ENCODE peak calls at places on chromosomes 4 and X, in four cellular contexts. Q is gastrocnemius medialis, T is uterus, B is left ventricle myocardium inferior. Z is an unnamed sample. For H3K4me1, the result is how much of the 10 kb centered on the place peaks cover.

GRCh38 chrX:9539611-9540387 is 74.9 kb downstream of the TBL1X start:
- DNase-seq in Q (no peak), T (no peak), B (no peak), Z (no peak)

GRCh38 chr4:186326391-186326790 is 60.4 kb downstream of the F11 start:
- DNase-seq in Q (no peak), T (no peak), B (no peak), Z (no peak)

GRCh38 chr4:100317032-100317864 is 127.0 kb upstream of the DDIT4L start:
- DNase-seq in Q (no peak), T (no peak), B (no peak), Z (no peak)

GRCh38 chr4:8639777-8640720 is 47.5 kb downstream of the CPZ start:
- DNase-seq in Q (no peak), T (no peak), B (peak), Z (peak)

GRCh38 chr4:128782076-128782715 is 27.3 kb upstream of the JADE1 start:
- DNase-seq in Q (peak), T (peak), B (peak), Z (peak)

GRCh38 chr4:153790962-153791551 is 2.2 kb upstream of the SFRP2 start:
- DNase-seq in Q (no peak), T (no peak), B (no peak), Z (peak)

GRCh38 chr4:142331132-142331531 is 515.0 kb downstream of the INPP4B start:
- DNase-seq in Q (peak), T (peak), B (peak), Z (no peak)

GRCh38 chrX:91434351-91435168 is at the start of gene PABPC5:
- DNase-seq in Q (peak), T (peak), B (peak), Z (peak)

GRCh38 chr4:155473420-155474095 is 96.8 kb upstream of the MAP9 start:
- DNase-seq in Q (no peak), T (no peak), B (no peak), Z (no peak)

GRCh38 chr4:102500371-102501175 is 586 bp upstream of the NFKB1 start:
- DNase-seq in Q (peak), T (peak), B (peak), Z (peak)

GRCh38 chr4:151429957-151430548 is 21.1 kb downstream of the FHIP1A start:
- DNase-seq in Q (no peak), T (no peak), B (no peak), Z (no peak)

GRCh38 chr4:126395661-126396060 is 1080.9 kb downstream of the FAT4 start:
- DNase-seq in Q (no peak), T (no peak), B (no peak), Z (no peak)

GRCh38 chr4:151537726-151538125 is 128.8 kb downstream of the FHIP1A start:
- DNase-seq in Q (no peak), T (peak), B (no peak), Z (no peak)

GRCh38 chrX:155056877-155057792 is 13.8 kb downstream of the CMC4 start:
- DNase-seq in Q (peak), T (peak), B (peak), Z (peak)

GRCh38 chr4:22435652-22436051 is 80.2 kb downstream of the ADGRA3 start:
- DNase-seq in Q (no peak), T (no peak), B (no peak), Z (no peak)

GRCh38 chr4:147794787-147795413 is 63.0 kb downstream of the ARHGAP10 start:
- DNase-seq in Q (no peak), T (no peak), B (no peak), Z (no peak)

GRCh38 chr4:187606581-187606980 is 389.0 kb upstream of the ZFP42 start:
- DNase-seq in Q (no peak), T (no peak), B (no peak), Z (no peak)

GRCh38 chrX:49039598-49040375 is 3.4 kb downstream of the TFE3 start:
- DNase-seq in Q (peak), T (peak), B (peak), Z (peak)

GRCh38 chr4:1410491-1411325 is 4.5 kb upstream of the NKX1-1 start:
- DNase-seq in Q (no peak), T (no peak), B (peak), Z (peak)

GRCh38 chr4:48275247-48275646 is 5.6 kb upstream of the TEC start:
- DNase-seq in Q (no peak), T (no peak), B (no peak), Z (no peak)

GRCh38 chr4:123977623-123978022 is 581.0 kb downstream of the SPRY1 start:
- DNase-seq in Q (no peak), T (no peak), B (no peak), Z (no peak)

GRCh38 chr4:77758804-77759203 is 60.4 kb downstream of the CNOT6L start:
- DNase-seq in Q (no peak), T (no peak), B (no peak), Z (no peak)

GRCh38 chr4:152590179-152591031 is 54.5 kb upstream of the FBXW7 start:
- DNase-seq in Q (no peak), T (no peak), B (no peak), Z (no peak)

GRCh38 chrX:64204701-64205440 is 637 bp downstream of the AMER1 start:
- DNase-seq in Q (peak), T (peak), B (peak), Z (peak)

GRCh38 chr4:21544410-21544809 is 404.2 kb downstream of the KCNIP4 start:
- DNase-seq in Q (no peak), T (no peak), B (no peak), Z (no peak)

GRCh38 chr4:2962099-2962455 is 1.1 kb downstream of the NOP14 start:
- DNase-seq in Q (no peak), T (no peak), B (no peak), Z (no peak)

GRCh38 chrX:70313503-70313902 is 23.6 kb downstream of the KIF4A start:
- DNase-seq in Q (no peak), T (no peak), B (no peak), Z (no peak)

GRCh38 chr4:153987291-153987690 is 198.4 kb upstream of the SFRP2 start:
- DNase-seq in Q (no peak), T (no peak), B (no peak), Z (no peak)

GRCh38 chrX:15680401-15680800 is 15.8 kb upstream of the CLTRN start:
- DNase-seq in Q (no peak), T (no peak), B (no peak), Z (no peak)

GRCh38 chr4:88880001-88880400 is 177.0 kb downstream of the FAM13A start:
- DNase-seq in Q (no peak), T (no peak), B (no peak), Z (no peak)

GRCh38 chrX:53456254-53456653 is 22.1 kb upstream of the HSD17B10 start:
- DNase-seq in Q (no peak), T (no peak), B (no peak), Z (no peak)

GRCh38 chr4:161419822-161420221 is 744.0 kb downstream of the FSTL5 start:
- DNase-seq in Q (no peak), T (no peak), B (no peak), Z (no peak)
- TF ChIP-seq CTCF in Q (no peak), T (no peak), B (no peak), Z (no peak)

GRCh38 chrX:12947545-12948235 is 27.2 kb upstream of the TMSB4X start:
- DNase-seq in Q (no peak), T (no peak), B (no peak), Z (no peak)
- H3K4me1 ChIP-seq in Q (under half), T (under half), B (under half), Z (under half)

GRCh38 chrX:67159437-67159836 is 384.4 kb upstream of the AR start:
- DNase-seq in Q (no peak), T (no peak), B (no peak), Z (no peak)
- H3K27ac ChIP-seq in Q (no peak), T (no peak), B (no peak), Z (no peak)

DNA sequence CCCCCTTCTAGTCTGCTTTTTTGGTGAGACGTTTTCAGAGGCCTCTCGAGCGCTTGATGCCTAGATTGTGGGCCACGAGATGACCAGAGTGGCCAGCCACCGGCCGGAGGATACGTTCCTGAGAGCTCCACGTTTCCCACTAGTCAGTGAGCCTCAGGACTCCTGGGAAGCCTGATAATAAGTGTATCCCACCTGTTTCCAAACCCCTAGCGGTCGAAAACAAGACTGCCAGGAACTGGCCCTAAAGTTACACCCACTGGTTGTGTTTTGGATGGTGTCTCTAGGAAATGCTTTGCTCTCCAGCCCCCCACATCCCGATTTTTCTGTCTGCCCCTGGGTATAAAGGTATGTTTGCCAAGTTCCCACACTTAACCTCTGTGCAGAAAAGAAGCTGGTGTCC is 4.6 kb upstream of the RS1 start:
- DNase-seq in Q (no peak), T (peak), B (no peak), Z (no peak)
- TF ChIP-seq CTCF in Q (no peak), T (no peak), B (peak), Z (no peak)

GRCh38 chr4:61427818-61428495 is 227.8 kb downstream of the ADGRL3 start:
- DNase-seq in Q (no peak), T (no peak), B (no peak), Z (no peak)

GRCh38 chr4:61428950-61429349 is 228.8 kb downstream of the ADGRL3 start:
- DNase-seq in Q (no peak), T (no peak), B (no peak), Z (no peak)

GRCh38 chr4:61427099-61427817 is 227.1 kb downstream of the ADGRL3 start:
- DNase-seq in Q (no peak), T (no peak), B (no peak), Z (no peak)

GRCh38 chr4:61426229-61426628 is 226.1 kb downstream of the ADGRL3 start:
- DNase-seq in Q (no peak), T (no peak), B (no peak), Z (no peak)

GRCh38 chr4:61431131-61431530 is 231.0 kb downstream of the ADGRL3 start:
- DNase-seq in Q (no peak), T (no peak), B (no peak), Z (no peak)
- H3K4me1 ChIP-seq in Q (under half), T (under half), B (under half), Z (under half)

GRCh38 chrX:39985551-39985950 is 112.2 kb downstream of the BCOR start:
- DNase-seq in Q (no peak), T (no peak), B (no peak), Z (no peak)

GRCh38 chrX:39985116-39985515 is 112.6 kb downstream of the BCOR start:
- DNase-seq in Q (no peak), T (no peak), B (no peak), Z (no peak)

GRCh38 chrX:39982927-39983326 is 114.8 kb downstream of the BCOR start:
- DNase-seq in Q (no peak), T (no peak), B (no peak), Z (no peak)

GRCh38 chrX:39983715-39984114 is 114.0 kb downstream of the BCOR start:
- DNase-seq in Q (no peak), T (no peak), B (no peak), Z (no peak)

DNA sequence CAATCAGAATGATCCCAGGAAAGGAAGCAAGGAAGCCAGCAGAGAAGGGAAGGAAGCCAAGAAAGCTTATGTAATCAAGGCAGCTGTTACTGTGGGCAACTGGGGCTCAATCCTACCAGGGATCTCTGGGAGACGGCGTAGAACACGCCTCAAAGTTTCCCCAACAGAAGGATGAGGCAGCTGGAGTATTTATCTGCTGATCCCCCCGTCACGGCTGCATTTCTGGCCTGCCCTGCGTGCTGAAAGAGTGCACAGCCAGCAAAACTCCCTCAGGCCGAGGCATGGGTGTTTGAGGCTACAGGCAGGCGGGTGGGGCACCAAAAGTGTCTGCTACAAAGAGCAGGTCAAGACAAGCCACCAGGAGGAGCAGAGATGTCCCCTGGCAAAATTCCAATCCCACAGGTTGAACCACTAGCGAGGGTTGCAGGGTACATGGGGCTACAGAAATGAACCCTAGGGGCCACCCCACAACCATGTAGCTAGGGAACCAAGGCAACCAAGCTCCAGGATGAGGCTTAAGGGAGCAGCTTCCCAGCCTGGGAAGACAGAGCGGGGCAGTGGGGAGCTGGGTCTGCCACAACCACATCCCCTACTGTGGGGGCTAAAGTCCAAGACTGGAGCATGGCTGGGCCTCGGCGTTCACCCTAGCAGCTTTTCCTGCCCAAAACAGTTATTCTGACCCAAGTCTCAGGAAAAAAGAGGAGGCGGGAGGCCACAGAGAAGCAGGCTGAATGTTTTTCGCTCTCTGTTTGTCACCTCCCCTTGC is 113.4 kb downstream of the BCOR start:
- DNase-seq in Q (no peak), T (no peak), B (no peak), Z (no peak)
- H3K27ac ChIP-seq in Q (no peak), T (no peak), B (no peak), Z (no peak)

GRCh38 chr4:29536745-29537144 is 1183.4 kb upstream of the PCDH7 start:
- DNase-seq in Q (no peak), T (no peak), B (no peak), Z (no peak)
- TF ChIP-seq CTCF in Q (no peak), T (no peak), B (no peak), Z (no peak)